ENCODE peak calls at places on chromosome 1, in four cellular contexts. One of them, this sample, is unnamed.

GRCh38 chr1:234961468-234962339 is 166.9 kb downstream of the TOMM20 start:
- DNase-seq in activated CD8-positive, alpha-beta memory T cell treated with anti-CD3 and anti-CD28 coated beads, Interleukin-2, amount 50 U/mL, for 48 hours: peak
- DNase-seq in small intestine: peak
- DNase-seq in stimulated activated CD4-positive, alpha-beta T cell treated with anti-CD3 and anti-CD28 coated beads, Interleukin-12 subunit alpha, Interleukin-12 subunit beta, amount 100 ng/mL, for 48 hours: no peak
- DNase-seq in this sample: peak

GRCh38 chr1:52825868-52826267 is 16.7 kb upstream of the ZYG11A start:
- DNase-seq in activated CD8-positive, alpha-beta memory T cell treated with anti-CD3 and anti-CD28 coated beads, Interleukin-2, amount 50 U/mL, for 48 hours: no peak
- DNase-seq in small intestine: no peak
- DNase-seq in stimulated activated CD4-positive, alpha-beta T cell treated with anti-CD3 and anti-CD28 coated beads, Interleukin-12 subunit alpha, Interleukin-12 subunit beta, amount 100 ng/mL, for 48 hours: no peak
- DNase-seq in this sample: no peak

GRCh38 chr1:15106608-15107007 is 46.9 kb upstream of the TMEM51 start:
- DNase-seq in activated CD8-positive, alpha-beta memory T cell treated with anti-CD3 and anti-CD28 coated beads, Interleukin-2, amount 50 U/mL, for 48 hours: no peak
- DNase-seq in small intestine: peak
- DNase-seq in stimulated activated CD4-positive, alpha-beta T cell treated with anti-CD3 and anti-CD28 coated beads, Interleukin-12 subunit alpha, Interleukin-12 subunit beta, amount 100 ng/mL, for 48 hours: no peak
- DNase-seq in this sample: no peak

GRCh38 chr1:19533626-19534025 is 48.3 kb upstream of the CAPZB start:
- DNase-seq in activated CD8-positive, alpha-beta memory T cell treated with anti-CD3 and anti-CD28 coated beads, Interleukin-2, amount 50 U/mL, for 48 hours: no peak
- DNase-seq in small intestine: no peak
- DNase-seq in stimulated activated CD4-positive, alpha-beta T cell treated with anti-CD3 and anti-CD28 coated beads, Interleukin-12 subunit alpha, Interleukin-12 subunit beta, amount 100 ng/mL, for 48 hours: no peak
- DNase-seq in this sample: no peak

GRCh38 chr1:2645776-2646175 is 13.0 kb upstream of the MMEL1 start:
- DNase-seq in activated CD8-positive, alpha-beta memory T cell treated with anti-CD3 and anti-CD28 coated beads, Interleukin-2, amount 50 U/mL, for 48 hours: peak
- DNase-seq in small intestine: no peak
- DNase-seq in stimulated activated CD4-positive, alpha-beta T cell treated with anti-CD3 and anti-CD28 coated beads, Interleukin-12 subunit alpha, Interleukin-12 subunit beta, amount 100 ng/mL, for 48 hours: no peak
- DNase-seq in this sample: no peak

GRCh38 chr1:90246069-90246468 is 251.2 kb downstream of the ZNF326 start:
- DNase-seq in activated CD8-positive, alpha-beta memory T cell treated with anti-CD3 and anti-CD28 coated beads, Interleukin-2, amount 50 U/mL, for 48 hours: no peak
- DNase-seq in small intestine: no peak
- DNase-seq in stimulated activated CD4-positive, alpha-beta T cell treated with anti-CD3 and anti-CD28 coated beads, Interleukin-12 subunit alpha, Interleukin-12 subunit beta, amount 100 ng/mL, for 48 hours: no peak
- DNase-seq in this sample: no peak

GRCh38 chr1:233034845-233035244 is 84.4 kb downstream of the NTPCR start:
- DNase-seq in activated CD8-positive, alpha-beta memory T cell treated with anti-CD3 and anti-CD28 coated beads, Interleukin-2, amount 50 U/mL, for 48 hours: no peak
- DNase-seq in small intestine: no peak
- DNase-seq in stimulated activated CD4-positive, alpha-beta T cell treated with anti-CD3 and anti-CD28 coated beads, Interleukin-12 subunit alpha, Interleukin-12 subunit beta, amount 100 ng/mL, for 48 hours: no peak
- DNase-seq in this sample: no peak

GRCh38 chr1:24236170-24237045 is 49.3 kb upstream of the IFNLR1 start:
- DNase-seq in activated CD8-positive, alpha-beta memory T cell treated with anti-CD3 and anti-CD28 coated beads, Interleukin-2, amount 50 U/mL, for 48 hours: peak
- DNase-seq in small intestine: peak
- DNase-seq in stimulated activated CD4-positive, alpha-beta T cell treated with anti-CD3 and anti-CD28 coated beads, Interleukin-12 subunit alpha, Interleukin-12 subunit beta, amount 100 ng/mL, for 48 hours: peak
- DNase-seq in this sample: peak

This sample was measured in AG10803.